ENCODE peak calls at places on chromosomes 7 and 10, in seven cellular contexts. U, N, R, B, K, D and T are unnamed samples.

GRCh38 chr7:153399554-153399940 is 640.0 kb downstream of the ACTR3B start:
- DNase-seq in U (peak; percentile 54), N (no peak), R (no peak), B (no peak), K (no peak), D (no peak), T (no peak)

GRCh38 chr7:101466871-101467270 is 104.2 kb downstream of the COL26A1 start:
- DNase-seq in U (no peak), N (no peak), R (no peak), B (no peak), K (no peak), D (peak; percentile 10), T (no peak)

GRCh38 chr10:12031404-12031803 is 11.2 kb downstream of the UPF2 start:
- DNase-seq in U (no peak), N (no peak), R (no peak), B (no peak), K (no peak), D (no peak), T (no peak)

GRCh38 chr7:135158874-135159273 is 11.0 kb downstream of the TMEM140 start:
- DNase-seq in U (no peak), N (no peak), R (no peak), B (no peak), K (no peak), D (no peak), T (no peak)

GRCh38 chr10:119652361-119652760 is 1.2 kb downstream of the BAG3 start:
- DNase-seq in U (no peak), N (no peak), R (peak; percentile 89), B (no peak), K (peak; percentile 32), D (no peak), T (no peak)

GRCh38 chr7:45638916-45639315 is 64.7 kb downstream of the ADCY1 start:
- DNase-seq in U (no peak), N (no peak), R (no peak), B (no peak), K (no peak), D (no peak), T (peak; percentile 1)

GRCh38 chr10:35641430-35642015 is 573 bp downstream of the FZD8 start:
- DNase-seq in U (no peak), N (peak; percentile 36), R (peak; percentile 96), B (no peak), K (no peak), D (no peak), T (no peak)

GRCh38 chr7:73622909-73623797 is 1.2 kb downstream of the MLXIPL start:
- DNase-seq in U (peak; percentile 79), N (peak; percentile 43), R (peak; percentile 71), B (no peak), K (peak; percentile 46), D (no peak), T (no peak)

GRCh38 chr7:24227068-24227467 is 56.9 kb upstream of the NPY start:
- DNase-seq in U (no peak), N (no peak), R (no peak), B (no peak), K (no peak), D (no peak), T (no peak)

GRCh38 chr7:120059641-120060040 is 213.3 kb upstream of the KCND2 start:
- DNase-seq in U (no peak), N (no peak), R (no peak), B (no peak), K (no peak), D (no peak), T (no peak)
- H3K27ac ChIP-seq in U (no peak overlapping the region), N (no peak overlapping the region), R (no peak overlapping the region), B (no peak overlapping the region), K (no peak overlapping the region), D (no peak overlapping the region), T (no peak overlapping the region)

GRCh38 chr10:97889461-97890265 is 40.0 kb downstream of the GOLGA7B start:
- DNase-seq in U (peak; percentile 92), N (peak; percentile 47), R (no peak), B (no peak), K (no peak), D (peak; percentile 87), T (no peak)
- H3K27ac ChIP-seq in U (no peak overlapping the region), N (no peak overlapping the region), R (no peak overlapping the region), B (no peak overlapping the region), K (no peak overlapping the region), D (peak overlapping the region; percentile 62), T (no peak overlapping the region)

DNA sequence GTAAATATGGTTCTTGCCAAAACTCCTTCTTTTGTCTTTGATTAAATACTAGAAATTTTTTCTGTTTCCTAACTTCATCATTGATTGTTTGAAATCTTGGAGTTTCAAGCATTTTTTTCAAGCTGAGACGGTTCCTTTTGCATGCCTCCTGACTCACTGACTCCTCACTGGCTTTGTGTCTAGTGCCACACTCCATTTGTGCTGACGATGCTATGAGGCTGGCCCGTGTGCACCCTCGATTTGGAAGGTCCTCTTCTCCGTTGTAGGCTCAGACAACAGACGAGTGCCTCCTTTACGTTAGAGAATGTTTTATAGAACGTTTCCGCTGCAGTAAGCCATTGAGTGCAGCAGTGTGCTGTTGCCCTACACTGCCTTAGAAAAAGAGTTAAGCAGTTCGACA is 10.8 kb upstream of the CSGALNACT2 start:
- DNase-seq in U (no peak), N (no peak), R (peak; percentile 52), B (no peak), K (no peak), D (no peak), T (no peak)
- H3K27ac ChIP-seq in U (no peak overlapping the region), N (no peak overlapping the region), R (no peak overlapping the region), B (no peak overlapping the region), K (no peak overlapping the region), D (peak overlapping the region; percentile 48), T (no peak overlapping the region)

GRCh38 chr10:102599565-102600327 is 44.5 kb upstream of the TRIM8 start:
- DNase-seq in U (no peak), N (no peak), R (no peak), B (no peak), K (no peak), D (no peak), T (peak; percentile 50)
- H3K27ac ChIP-seq in U (peak overlapping the region; percentile 45), N (no peak overlapping the region), R (no peak overlapping the region), B (no peak overlapping the region), K (peak overlapping the region; percentile 71), D (peak overlapping the region; percentile 63), T (no peak overlapping the region)

GRCh38 chr7:29809533-29810155 is 3.3 kb downstream of the WIPF3 start:
- DNase-seq in U (no peak), N (no peak), R (peak; percentile 57), B (no peak), K (no peak), D (no peak), T (no peak)

GRCh38 chr7:29806793-29807178 is 478 bp downstream of the WIPF3 start:
- DNase-seq in U (no peak), N (peak; percentile 47), R (no peak), B (no peak), K (no peak), D (peak; percentile 63), T (no peak)

GRCh38 chr7:29806131-29806792 is at the start of gene WIPF3:
- DNase-seq in U (peak; percentile 49), N (peak; percentile 66), R (peak; percentile 92), B (no peak), K (no peak), D (peak; percentile 82), T (peak; percentile 14)

GRCh38 chr7:29807179-29807841 is 1.0 kb downstream of the WIPF3 start:
- DNase-seq in U (peak; percentile 72), N (peak; percentile 64), R (peak; percentile 78), B (no peak), K (no peak), D (no peak), T (peak; percentile 64)

DNA sequence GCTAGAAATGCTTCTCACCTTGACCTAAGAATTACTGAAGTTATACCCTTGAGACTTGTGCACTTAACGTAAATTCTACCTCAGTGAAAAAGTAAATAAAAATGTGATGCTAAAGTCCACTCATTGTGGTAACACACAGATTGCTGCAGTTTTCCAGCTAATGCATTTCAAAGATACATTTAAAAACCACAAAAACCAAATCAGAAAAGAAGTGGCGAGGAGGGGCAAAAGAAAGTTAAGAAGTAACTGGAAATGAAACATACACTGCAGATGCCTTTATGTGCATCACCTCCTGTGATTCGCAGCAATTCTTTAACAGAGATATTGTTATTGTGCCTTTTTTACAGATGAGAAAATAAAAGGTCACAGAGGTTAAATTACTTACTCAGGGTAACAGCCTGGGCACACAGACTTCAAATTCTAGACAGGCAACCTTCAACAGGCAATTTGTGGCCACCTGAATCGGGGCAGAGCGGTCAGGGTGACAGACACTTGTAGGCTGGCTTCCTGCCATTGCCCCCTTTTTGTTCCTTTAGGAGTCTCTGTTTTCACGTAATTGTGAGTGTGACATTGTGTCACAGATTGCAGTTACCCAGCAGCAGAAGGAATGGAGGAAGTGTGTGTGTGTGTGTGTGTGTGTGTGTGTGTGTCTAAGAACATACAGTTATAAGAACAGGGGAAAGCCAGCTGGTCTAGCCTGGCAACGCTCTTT is 1.9 kb downstream of the WIPF3 start:
- DNase-seq in U (no peak), N (peak; percentile 45), R (peak; percentile 77), B (no peak), K (no peak), D (no peak), T (no peak)
- H3K27ac ChIP-seq in U (no peak overlapping the region), N (peak overlapping the region; percentile 80), R (no peak overlapping the region), B (no peak overlapping the region), K (no peak overlapping the region), D (no peak overlapping the region), T (no peak overlapping the region)

GRCh38 chr7:111364413-111364812 is 197.9 kb downstream of the IMMP2L start:
- DNase-seq in U (no peak), N (no peak), R (no peak), B (no peak), K (no peak), D (peak; percentile 15), T (no peak)

GRCh38 chr7:111357691-111358090 is 204.6 kb downstream of the IMMP2L start:
- DNase-seq in U (no peak), N (no peak), R (no peak), B (no peak), K (no peak), D (no peak), T (no peak)

GRCh38 chr7:111362660-111363059 is 199.6 kb downstream of the IMMP2L start:
- DNase-seq in U (peak; percentile 11), N (no peak), R (no peak), B (no peak), K (no peak), D (no peak), T (no peak)

GRCh38 chr7:111358915-111359314 is 203.4 kb downstream of the IMMP2L start:
- DNase-seq in U (no peak), N (no peak), R (no peak), B (no peak), K (no peak), D (no peak), T (no peak)

DNA sequence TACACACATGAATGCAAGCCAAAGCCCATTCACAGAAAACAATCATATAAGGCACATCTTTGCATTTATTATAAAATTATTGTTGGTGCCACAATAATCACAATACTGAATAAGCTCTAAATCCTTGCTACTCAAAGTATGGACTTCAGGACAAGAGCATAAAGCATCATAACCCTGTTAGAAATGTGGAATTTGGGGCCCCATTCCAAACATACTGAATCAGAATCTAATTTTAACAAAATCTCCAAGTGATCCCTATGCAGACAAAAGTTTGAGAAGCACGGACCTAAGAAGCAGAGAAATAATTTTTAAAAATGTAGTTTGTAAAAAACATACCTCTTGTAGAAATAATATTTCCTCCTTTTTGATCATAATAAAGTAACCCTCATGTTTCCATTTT is 199.2 kb downstream of the IMMP2L start:
- DNase-seq in U (peak; percentile 4), N (no peak), R (no peak), B (no peak), K (no peak), D (no peak), T (no peak)
- H3K27ac ChIP-seq in U (no peak overlapping the region), N (no peak overlapping the region), R (peak overlapping the region; percentile 58), B (no peak overlapping the region), K (no peak overlapping the region), D (no peak overlapping the region), T (no peak overlapping the region)

GRCh38 chr10:90993340-90993739 is 72.5 kb upstream of the ANKRD1 start:
- DNase-seq in U (no peak), N (no peak), R (no peak), B (no peak), K (no peak), D (no peak), T (no peak)
- H3K27ac ChIP-seq in U (no peak overlapping the region), N (no peak overlapping the region), R (peak overlapping the region; percentile 6), B (no peak overlapping the region), K (no peak overlapping the region), D (no peak overlapping the region), T (no peak overlapping the region)